ENCODE peak calls at places on chromosomes 3 and 15, in nine cellular contexts. One of them, this sample, is unnamed. For H3K4me1, the result is how much of the 10 kb centered on the place peaks cover.

GRCh38 chr3:128971421-128971820 is 22.5 kb downstream of the CFAP92 start:
- DNase-seq in uterus: peak
- DNase-seq in endodermal cell: no peak
- DNase-seq in K562: no peak
- DNase-seq in PC-3: no peak
- DNase-seq in HCT116: no peak
- DNase-seq in neural progenitor cell: no peak
- DNase-seq in CD4-positive, alpha-beta memory T cell: no peak
- DNase-seq in astrocyte: peak
- DNase-seq in this sample: no peak

GRCh38 chr3:50430186-50430585 is 70.9 kb upstream of the TMEM115 start:
- DNase-seq in astrocyte: no peak
- DNase-seq in K562: no peak
- DNase-seq in neural progenitor cell: no peak
- DNase-seq in endodermal cell: no peak
- DNase-seq in uterus: no peak
- DNase-seq in PC-3: no peak
- DNase-seq in HCT116: no peak
- DNase-seq in CD4-positive, alpha-beta memory T cell: no peak
- DNase-seq in this sample: no peak

GRCh38 chr15:101348643-101349496 is 53.8 kb upstream of the SNRPA1 start:
- DNase-seq in K562: no peak
- DNase-seq in HCT116: no peak
- DNase-seq in neural progenitor cell: no peak
- DNase-seq in PC-3: peak
- DNase-seq in endodermal cell: peak
- DNase-seq in astrocyte: no peak
- DNase-seq in uterus: no peak
- DNase-seq in CD4-positive, alpha-beta memory T cell: no peak
- DNase-seq in this sample: no peak

GRCh38 chr15:72184165-72184811 is 13.3 kb downstream of the GRAMD2A start:
- DNase-seq in PC-3: peak
- DNase-seq in endodermal cell: peak
- DNase-seq in astrocyte: peak
- DNase-seq in K562: no peak
- DNase-seq in CD4-positive, alpha-beta memory T cell: no peak
- DNase-seq in HCT116: peak
- DNase-seq in neural progenitor cell: peak
- DNase-seq in uterus: no peak
- DNase-seq in this sample: peak

GRCh38 chr15:79113831-79114230 is 23.3 kb upstream of the RASGRF1 start:
- DNase-seq in endodermal cell: no peak
- DNase-seq in uterus: no peak
- DNase-seq in HCT116: no peak
- DNase-seq in astrocyte: no peak
- DNase-seq in K562: no peak
- DNase-seq in CD4-positive, alpha-beta memory T cell: no peak
- DNase-seq in neural progenitor cell: no peak
- DNase-seq in PC-3: no peak
- DNase-seq in this sample: no peak

GRCh38 chr15:57044961-57045360 is 126.5 kb downstream of the TCF12 start:
- DNase-seq in PC-3: no peak
- DNase-seq in uterus: no peak
- DNase-seq in endodermal cell: no peak
- DNase-seq in astrocyte: no peak
- DNase-seq in HCT116: no peak
- DNase-seq in K562: no peak
- DNase-seq in neural progenitor cell: no peak
- DNase-seq in CD4-positive, alpha-beta memory T cell: no peak
- DNase-seq in this sample: no peak

GRCh38 chr3:113968986-113969385 is 21.2 kb downstream of the ZDHHC23 start:
- DNase-seq in HCT116: no peak
- DNase-seq in PC-3: no peak
- DNase-seq in CD4-positive, alpha-beta memory T cell: no peak
- DNase-seq in K562: no peak
- DNase-seq in astrocyte: peak
- DNase-seq in neural progenitor cell: no peak
- DNase-seq in uterus: no peak
- DNase-seq in endodermal cell: no peak
- DNase-seq in this sample: no peak

GRCh38 chr3:149336925-149337324 is 3.5 kb upstream of the TM4SF18 start:
- DNase-seq in neural progenitor cell: no peak
- DNase-seq in K562: no peak
- DNase-seq in endodermal cell: no peak
- DNase-seq in CD4-positive, alpha-beta memory T cell: no peak
- DNase-seq in uterus: no peak
- DNase-seq in astrocyte: no peak
- DNase-seq in HCT116: no peak
- DNase-seq in PC-3: no peak
- DNase-seq in this sample: no peak

GRCh38 chr3:31433679-31433992 is 99.1 kb upstream of the STT3B start:
- DNase-seq in PC-3: no peak
- DNase-seq in uterus: no peak
- DNase-seq in neural progenitor cell: no peak
- DNase-seq in endodermal cell: no peak
- DNase-seq in HCT116: no peak
- DNase-seq in K562: no peak
- DNase-seq in astrocyte: no peak
- DNase-seq in CD4-positive, alpha-beta memory T cell: no peak
- DNase-seq in this sample: no peak

GRCh38 chr3:105770410-105770809 is 98.4 kb downstream of the CBLB start:
- DNase-seq in uterus: no peak
- DNase-seq in endodermal cell: no peak
- DNase-seq in HCT116: no peak
- DNase-seq in astrocyte: no peak
- DNase-seq in K562: no peak
- DNase-seq in PC-3: no peak
- DNase-seq in CD4-positive, alpha-beta memory T cell: no peak
- DNase-seq in neural progenitor cell: no peak
- DNase-seq in this sample: no peak

GRCh38 chr3:120985242-120985641 is 77.2 kb downstream of the STXBP5L start:
- DNase-seq in HCT116: no peak
- DNase-seq in PC-3: no peak
- DNase-seq in astrocyte: no peak
- DNase-seq in K562: no peak
- DNase-seq in endodermal cell: no peak
- DNase-seq in uterus: no peak
- DNase-seq in neural progenitor cell: no peak
- DNase-seq in CD4-positive, alpha-beta memory T cell: no peak
- DNase-seq in this sample: no peak

GRCh38 chr3:115397433-115397832 is 225.9 kb upstream of the GAP43 start:
- DNase-seq in uterus: no peak
- DNase-seq in K562: no peak
- DNase-seq in HCT116: no peak
- DNase-seq in PC-3: peak
- DNase-seq in CD4-positive, alpha-beta memory T cell: no peak
- DNase-seq in neural progenitor cell: no peak
- DNase-seq in astrocyte: peak
- DNase-seq in endodermal cell: no peak
- DNase-seq in this sample: no peak

GRCh38 chr3:535566-536416 is 339.2 kb downstream of the CHL1 start:
- DNase-seq in PC-3: no peak
- DNase-seq in HCT116: no peak
- DNase-seq in uterus: peak
- DNase-seq in astrocyte: no peak
- DNase-seq in CD4-positive, alpha-beta memory T cell: no peak
- DNase-seq in neural progenitor cell: peak
- DNase-seq in endodermal cell: peak
- DNase-seq in K562: no peak
- DNase-seq in this sample: peak

GRCh38 chr3:102087236-102087635 is 237.9 kb downstream of the NFKBIZ start:
- DNase-seq in neural progenitor cell: no peak
- DNase-seq in uterus: no peak
- DNase-seq in astrocyte: no peak
- DNase-seq in PC-3: no peak
- DNase-seq in CD4-positive, alpha-beta memory T cell: no peak
- DNase-seq in HCT116: no peak
- DNase-seq in endodermal cell: no peak
- DNase-seq in K562: no peak
- DNase-seq in this sample: no peak

GRCh38 chr3:98741121-98741716 is 21.9 kb upstream of the ST3GAL6 start:
- DNase-seq in endodermal cell: no peak
- DNase-seq in neural progenitor cell: no peak
- DNase-seq in K562: no peak
- DNase-seq in HCT116: no peak
- DNase-seq in CD4-positive, alpha-beta memory T cell: no peak
- DNase-seq in astrocyte: peak
- DNase-seq in uterus: no peak
- DNase-seq in PC-3: peak
- DNase-seq in this sample: no peak

GRCh38 chr3:177136715-177137114 is 60.6 kb downstream of the TBL1XR1 start:
- DNase-seq in uterus: no peak
- DNase-seq in neural progenitor cell: no peak
- DNase-seq in K562: no peak
- DNase-seq in HCT116: no peak
- DNase-seq in CD4-positive, alpha-beta memory T cell: no peak
- DNase-seq in astrocyte: no peak
- DNase-seq in PC-3: no peak
- DNase-seq in endodermal cell: no peak
- DNase-seq in this sample: no peak

GRCh38 chr3:115072265-115073008 is 74.7 kb downstream of the ZBTB20 start:
- DNase-seq in K562: no peak
- DNase-seq in CD4-positive, alpha-beta memory T cell: no peak
- DNase-seq in HCT116: peak
- DNase-seq in PC-3: peak
- DNase-seq in neural progenitor cell: no peak
- DNase-seq in astrocyte: peak
- DNase-seq in endodermal cell: no peak
- DNase-seq in uterus: no peak
- DNase-seq in this sample: no peak

GRCh38 chr3:47266709-47267489 is 15.7 kb downstream of the KIF9 start:
- DNase-seq in astrocyte: peak
- DNase-seq in endodermal cell: no peak
- DNase-seq in neural progenitor cell: no peak
- DNase-seq in K562: peak
- DNase-seq in CD4-positive, alpha-beta memory T cell: no peak
- DNase-seq in uterus: peak
- DNase-seq in PC-3: peak
- DNase-seq in HCT116: peak
- DNase-seq in this sample: peak

GRCh38 chr3:53196575-53197407 is 35.8 kb downstream of the PRKCD start:
- DNase-seq in CD4-positive, alpha-beta memory T cell: peak
- DNase-seq in astrocyte: peak
- DNase-seq in uterus: no peak
- DNase-seq in neural progenitor cell: peak
- DNase-seq in HCT116: peak
- DNase-seq in K562: peak
- DNase-seq in PC-3: peak
- DNase-seq in endodermal cell: peak
- DNase-seq in this sample: no peak

GRCh38 chr3:112639451-112640332 is 1.3 kb downstream of the CCDC80 start:
- DNase-seq in astrocyte: no peak
- DNase-seq in endodermal cell: no peak
- DNase-seq in K562: no peak
- DNase-seq in HCT116: no peak
- DNase-seq in uterus: peak
- DNase-seq in neural progenitor cell: no peak
- DNase-seq in PC-3: no peak
- DNase-seq in CD4-positive, alpha-beta memory T cell: no peak
- DNase-seq in this sample: peak

GRCh38 chr3:10547841-10548783 is 42.7 kb upstream of the ATP2B2 start:
- DNase-seq in HCT116: no peak
- DNase-seq in K562: no peak
- DNase-seq in neural progenitor cell: no peak
- DNase-seq in PC-3: no peak
- DNase-seq in endodermal cell: no peak
- DNase-seq in uterus: no peak
- DNase-seq in astrocyte: no peak
- DNase-seq in CD4-positive, alpha-beta memory T cell: no peak
- DNase-seq in this sample: no peak

GRCh38 chr3:38335263-38335662 is 11.3 kb upstream of the XYLB start:
- DNase-seq in PC-3: no peak
- DNase-seq in uterus: no peak
- DNase-seq in CD4-positive, alpha-beta memory T cell: no peak
- DNase-seq in HCT116: no peak
- DNase-seq in endodermal cell: no peak
- DNase-seq in astrocyte: no peak
- DNase-seq in neural progenitor cell: no peak
- DNase-seq in K562: no peak
- DNase-seq in this sample: no peak

GRCh38 chr3:188571531-188572115 is 417.7 kb downstream of the LPP start:
- DNase-seq in uterus: no peak
- DNase-seq in CD4-positive, alpha-beta memory T cell: no peak
- DNase-seq in K562: no peak
- DNase-seq in PC-3: no peak
- DNase-seq in neural progenitor cell: no peak
- DNase-seq in HCT116: no peak
- DNase-seq in endodermal cell: no peak
- DNase-seq in astrocyte: no peak
- DNase-seq in this sample: no peak

GRCh38 chr3:63974451-63974850 is 48.8 kb downstream of the PSMD6 start:
- DNase-seq in astrocyte: no peak
- DNase-seq in K562: no peak
- DNase-seq in uterus: no peak
- DNase-seq in CD4-positive, alpha-beta memory T cell: no peak
- DNase-seq in HCT116: no peak
- DNase-seq in neural progenitor cell: no peak
- DNase-seq in endodermal cell: no peak
- DNase-seq in PC-3: no peak
- DNase-seq in this sample: no peak
- H3K4me1 ChIP-seq in astrocyte: under half
- H3K4me1 ChIP-seq in K562: under half
- H3K4me1 ChIP-seq in uterus: under half
- H3K4me1 ChIP-seq in CD4-positive, alpha-beta memory T cell: half or more
- H3K4me1 ChIP-seq in HCT116: under half
- H3K4me1 ChIP-seq in neural progenitor cell: half or more
- H3K4me1 ChIP-seq in endodermal cell: under half
- H3K4me1 ChIP-seq in PC-3: under half
- H3K4me1 ChIP-seq in this sample: under half

GRCh38 chr3:126983653-126984390 is 907 bp downstream of the PLXNA1 start:
- DNase-seq in K562: peak
- DNase-seq in neural progenitor cell: peak
- DNase-seq in astrocyte: no peak
- DNase-seq in uterus: peak
- DNase-seq in PC-3: no peak
- DNase-seq in HCT116: no peak
- DNase-seq in CD4-positive, alpha-beta memory T cell: peak
- DNase-seq in endodermal cell: peak
- DNase-seq in this sample: no peak
- H3K27ac ChIP-seq in K562: peak
- H3K27ac ChIP-seq in neural progenitor cell: no peak
- H3K27ac ChIP-seq in astrocyte: no peak
- H3K27ac ChIP-seq in uterus: peak
- H3K27ac ChIP-seq in PC-3: no peak
- H3K27ac ChIP-seq in HCT116: peak
- H3K27ac ChIP-seq in CD4-positive, alpha-beta memory T cell: peak
- H3K27ac ChIP-seq in endodermal cell: peak
- H3K27ac ChIP-seq in this sample: no peak

GRCh38 chr3:11721114-11721440 is 77.4 kb upstream of the VGLL4 start:
- DNase-seq in HCT116: no peak
- DNase-seq in K562: no peak
- DNase-seq in endodermal cell: no peak
- DNase-seq in neural progenitor cell: peak
- DNase-seq in astrocyte: no peak
- DNase-seq in CD4-positive, alpha-beta memory T cell: no peak
- DNase-seq in uterus: no peak
- DNase-seq in PC-3: no peak
- DNase-seq in this sample: no peak
- H3K4me3 ChIP-seq in HCT116: peak
- H3K4me3 ChIP-seq in K562: no peak
- H3K4me3 ChIP-seq in endodermal cell: peak
- H3K4me3 ChIP-seq in neural progenitor cell: peak
- H3K4me3 ChIP-seq in astrocyte: no peak
- H3K4me3 ChIP-seq in CD4-positive, alpha-beta memory T cell: no peak
- H3K4me3 ChIP-seq in uterus: peak
- H3K4me3 ChIP-seq in PC-3: peak
- H3K4me3 ChIP-seq in this sample: peak

GRCh38 chr15:62896380-62896866 is 146.1 kb upstream of the TPM1 start:
- DNase-seq in CD4-positive, alpha-beta memory T cell: no peak
- DNase-seq in astrocyte: no peak
- DNase-seq in uterus: no peak
- DNase-seq in neural progenitor cell: no peak
- DNase-seq in endodermal cell: no peak
- DNase-seq in HCT116: peak
- DNase-seq in K562: no peak
- DNase-seq in PC-3: peak
- DNase-seq in this sample: no peak
- H3K4me1 ChIP-seq in CD4-positive, alpha-beta memory T cell: under half
- H3K4me1 ChIP-seq in astrocyte: under half
- H3K4me1 ChIP-seq in uterus: under half
- H3K4me1 ChIP-seq in neural progenitor cell: under half
- H3K4me1 ChIP-seq in endodermal cell: under half
- H3K4me1 ChIP-seq in HCT116: under half
- H3K4me1 ChIP-seq in K562: under half
- H3K4me1 ChIP-seq in PC-3: half or more
- H3K4me1 ChIP-seq in this sample: under half